ENCODE peak calls at places on chromosome 20, in five cellular contexts. Y, R, V, A and S are unnamed samples.

GRCh38 chr20:16898433-16898832 is 150.3 kb downstream of the OTOR start:
- ATAC-seq in Y (no peak), R (no peak), V (peak), A (no peak), S (no peak)

GRCh38 chr20:42041000-42041565 is 422.9 kb upstream of the CHD6 start:
- ATAC-seq in Y (no peak), R (no peak), V (no peak), A (no peak), S (no peak)

GRCh38 chr20:389220-389619 is 8.7 kb downstream of the TRIB3 start:
- ATAC-seq in Y (no peak), R (peak), V (no peak), A (no peak), S (no peak)

GRCh38 chr20:47464380-47465101 is 37.1 kb upstream of the NCOA3 start:
- ATAC-seq in Y (no peak), R (peak), V (peak), A (no peak), S (no peak)

GRCh38 chr20:48703107-48703506 is 124.7 kb downstream of the PREX1 start:
- ATAC-seq in Y (no peak), R (no peak), V (no peak), A (no peak), S (no peak)

GRCh38 chr20:46331612-46332361 is 23.5 kb upstream of the CDH22 start:
- ATAC-seq in Y (no peak), R (no peak), V (no peak), A (no peak), S (no peak)

GRCh38 chr20:56181593-56181992 is 66.9 kb upstream of the MC3R start:
- ATAC-seq in Y (no peak), R (peak), V (peak), A (no peak), S (no peak)

GRCh38 chr20:41145821-41146620 is 8.7 kb downstream of the PLCG1 start:
- ATAC-seq in Y (no peak), R (peak), V (peak), A (no peak), S (no peak)

GRCh38 chr20:3514012-3514642 is 43.3 kb downstream of the ATRN start:
- ATAC-seq in Y (no peak), R (no peak), V (no peak), A (no peak), S (no peak)

GRCh38 chr20:49160057-49160929 is 27.8 kb downstream of the STAU1 start:
- ATAC-seq in Y (no peak), R (no peak), V (peak), A (no peak), S (no peak)

GRCh38 chr20:40506567-40506966 is 182.5 kb downstream of the MAFB start:
- ATAC-seq in Y (peak), R (peak), V (peak), A (no peak), S (no peak)

GRCh38 chr20:37643400-37643799 is 50.4 kb upstream of the CTNNBL1 start:
- ATAC-seq in Y (no peak), R (no peak), V (no peak), A (peak), S (no peak)

GRCh38 chr20:32991386-32991785 is 12.8 kb downstream of the SUN5 start:
- ATAC-seq in Y (no peak), R (no peak), V (no peak), A (no peak), S (peak)

GRCh38 chr20:35270021-35270902 is 7.7 kb downstream of the MMP24OS start:
- ATAC-seq in Y (no peak), R (no peak), V (no peak), A (no peak), S (no peak)

GRCh38 chr20:23103284-23104018 is 17.3 kb upstream of the CD93 start:
- ATAC-seq in Y (no peak), R (no peak), V (no peak), A (no peak), S (no peak)

GRCh38 chr20:29750268-29750899 is 1507.1 kb upstream of the DEFB115 start:
- ATAC-seq in Y (no peak), R (no peak), V (no peak), A (no peak), S (no peak)

GRCh38 chr20:13286600-13286999 is 65.5 kb downstream of the ISM1 start:
- ATAC-seq in Y (no peak), R (peak), V (peak), A (no peak), S (no peak)

GRCh38 chr20:5652626-5653573 is 97.3 kb upstream of the SHLD1 start:
- ATAC-seq in Y (no peak), R (no peak), V (no peak), A (no peak), S (peak)